ENCODE peak calls at places on chromosomes 4 and X, in four cellular contexts. One of them, this sample, is unnamed.

GRCh38 chr4:26870576-26871260 is 10.1 kb downstream of the STIM2 start:
- DNase-seq in HCT116: no peak
- DNase-seq in H1: no peak
- DNase-seq in IMR-90: no peak
- DNase-seq in this sample: no peak

GRCh38 chr4:77695769-77696168 is 90.1 kb downstream of the CXCL13 start:
- DNase-seq in H1: no peak
- DNase-seq in IMR-90: peak
- DNase-seq in HCT116: peak
- DNase-seq in this sample: peak

GRCh38 chrX:45191820-45192409 is 8.8 kb downstream of the DIPK2B start:
- DNase-seq in H1: no peak
- DNase-seq in HCT116: no peak
- DNase-seq in IMR-90: no peak
- DNase-seq in this sample: peak

GRCh38 chr4:32562010-32562409 is 1841.8 kb downstream of the PCDH7 start:
- DNase-seq in HCT116: no peak
- DNase-seq in H1: no peak
- DNase-seq in IMR-90: no peak
- DNase-seq in this sample: no peak

GRCh38 chr4:142548491-142548890 is 297.6 kb downstream of the INPP4B start:
- DNase-seq in HCT116: no peak
- DNase-seq in IMR-90: no peak
- DNase-seq in H1: no peak
- DNase-seq in this sample: no peak

GRCh38 chrX:15989716-15990115 is 133.6 kb upstream of the GRPR start:
- DNase-seq in HCT116: no peak
- DNase-seq in H1: no peak
- DNase-seq in IMR-90: no peak
- DNase-seq in this sample: no peak

GRCh38 chr4:105283501-105283900 is 136.8 kb downstream of the TET2 start:
- DNase-seq in HCT116: no peak
- DNase-seq in IMR-90: peak
- DNase-seq in H1: no peak
- DNase-seq in this sample: peak

GRCh38 chr4:5888706-5889696 is 3.9 kb downstream of the CRMP1 start:
- DNase-seq in H1: no peak
- DNase-seq in HCT116: no peak
- DNase-seq in IMR-90: no peak
- DNase-seq in this sample: no peak

GRCh38 chr4:163679189-163679588 is 184.7 kb downstream of the TMA16 start:
- DNase-seq in H1: no peak
- DNase-seq in IMR-90: peak
- DNase-seq in HCT116: no peak
- DNase-seq in this sample: peak

GRCh38 chrX:53716328-53717088 is 30.0 kb upstream of the HUWE1 start:
- DNase-seq in H1: no peak
- DNase-seq in IMR-90: peak
- DNase-seq in HCT116: no peak
- DNase-seq in this sample: peak

GRCh38 chr4:190020790-190021717 is 6.0 kb downstream of the FRG2 start:
- DNase-seq in H1: no peak
- DNase-seq in HCT116: no peak
- DNase-seq in IMR-90: peak
- DNase-seq in this sample: peak

DNA sequence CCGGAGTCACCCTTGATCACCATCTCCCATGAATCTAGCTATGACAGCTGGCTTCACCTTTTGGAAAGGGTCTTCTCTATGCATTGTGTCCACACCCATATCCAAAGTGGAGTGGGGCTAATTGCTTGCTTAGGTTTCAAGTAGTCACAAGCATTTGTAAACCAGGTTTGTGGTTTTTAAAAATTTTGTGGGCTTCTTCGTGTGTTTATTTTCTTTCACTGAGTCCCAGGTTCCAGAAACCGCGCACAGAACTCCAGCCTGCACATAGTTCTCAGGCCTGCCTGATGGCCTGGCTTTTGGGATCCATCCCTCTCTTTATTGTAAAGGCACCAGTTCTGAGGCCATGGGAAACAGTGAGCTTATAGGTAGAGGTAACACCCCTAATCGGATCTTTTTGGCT is 70.2 kb upstream of the TLR3 start:
- DNase-seq in IMR-90: no peak
- DNase-seq in HCT116: no peak
- DNase-seq in H1: no peak
- DNase-seq in this sample: peak
- H3K9ac ChIP-seq in IMR-90: no peak
- H3K9ac ChIP-seq in HCT116: no peak
- H3K9ac ChIP-seq in H1: no peak
- H3K9ac ChIP-seq in this sample: no peak

GRCh38 chrX:131746491-131746968 is 202.7 kb downstream of the OR13H1 start:
- DNase-seq in IMR-90: peak
- DNase-seq in HCT116: peak
- DNase-seq in H1: no peak
- DNase-seq in this sample: peak
- TF ChIP-seq CTCF in IMR-90: peak
- TF ChIP-seq CTCF in HCT116: peak
- TF ChIP-seq CTCF in H1: no peak
- TF ChIP-seq CTCF in this sample: no peak

GRCh38 chr4:87844476-87844875 is 11.7 kb downstream of the MEPE start:
- DNase-seq in HCT116: no peak
- DNase-seq in IMR-90: no peak
- DNase-seq in H1: no peak
- DNase-seq in this sample: no peak
- H3K27ac ChIP-seq in HCT116: no peak
- H3K27ac ChIP-seq in IMR-90: no peak
- H3K27ac ChIP-seq in H1: no peak
- H3K27ac ChIP-seq in this sample: peak

GRCh38 chr4:40856836-40857362 is 107.1 kb downstream of the NSUN7 start:
- DNase-seq in HCT116: no peak
- DNase-seq in IMR-90: peak
- DNase-seq in H1: peak
- DNase-seq in this sample: peak
- H3K9ac ChIP-seq in HCT116: no peak
- H3K9ac ChIP-seq in IMR-90: no peak
- H3K9ac ChIP-seq in H1: peak
- H3K9ac ChIP-seq in this sample: peak

GRCh38 chrX:132219343-132219768 is at the start of gene RAP2C:
- DNase-seq in HCT116: peak
- DNase-seq in H1: peak
- DNase-seq in IMR-90: peak
- DNase-seq in this sample: peak
- TF ChIP-seq CTCF in HCT116: peak
- TF ChIP-seq CTCF in H1: peak
- TF ChIP-seq CTCF in IMR-90: peak
- TF ChIP-seq CTCF in this sample: peak

This sample was measured in astrocyte.